ENCODE peak calls at places on chromosomes 2 and 18, in five cellular contexts. N, G, A, H and O are unnamed samples.

GRCh38 chr18:58580078-58580477 is 48.8 kb downstream of the ALPK2 start:
- DNase-seq in G (no peak), H (no peak), N (no peak), A (no peak), O (no peak)

GRCh38 chr2:85936421-85937068 is 47.8 kb upstream of the ST3GAL5 start:
- DNase-seq in G (no peak), N (no peak), H (no peak), A (no peak), O (no peak)

GRCh38 chr2:203822240-203822639 is 45.3 kb upstream of the CTLA4 start:
- DNase-seq in H (no peak), N (no peak), G (no peak), A (no peak), O (no peak)

GRCh38 chr2:238920053-238920452 is 72.2 kb downstream of the TWIST2 start:
- DNase-seq in N (no peak), G (no peak), H (no peak), A (no peak), O (no peak)

GRCh38 chr2:29920631-29921559 is 491 bp downstream of the ALK start:
- DNase-seq in G (no peak), N (peak; percentile 12), H (peak; percentile 72), A (peak; percentile 79), O (no peak)

GRCh38 chr18:55672574-55673361 is 84.8 kb upstream of the TCF4 start:
- DNase-seq in A (no peak), N (no peak), G (no peak), H (no peak), O (no peak)

GRCh38 chr2:42764096-42764495 is at the start of gene OXER1:
- DNase-seq in A (peak; percentile 54), G (no peak), N (no peak), H (no peak), O (no peak)

GRCh38 chr2:159124441-159124911 is 156.0 kb downstream of the TANC1 start:
- DNase-seq in H (no peak), G (peak; percentile 12), N (no peak), A (no peak), O (no peak)

GRCh38 chr2:128292599-128293425 is 25.9 kb downstream of the HS6ST1 start:
- DNase-seq in N (no peak), G (no peak), A (no peak), H (no peak), O (no peak)

GRCh38 chr2:150371066-150371812 is 116.2 kb downstream of the RND3 start:
- DNase-seq in H (no peak), A (no peak), N (no peak), G (no peak), O (no peak)